ENCODE peak calls at places on chromosomes 12 and 14, in four cellular contexts. S is left ventricle myocardium inferior; D is mesendoderm; I is CD8-positive, alpha-beta memory T cell. N is an unnamed sample.
A peak's percentile ranks its signal among the peaks of the same experiment; 100 is the strongest.

GRCh38 chr14:68984686-68985085 is 5.6 kb upstream of the ACTN1 start:
- DNase-seq in S (no peak), I (no peak), D (no peak), N (no peak)

GRCh38 chr14:95425369-95426115 is 90.9 kb downstream of the SYNE3 start:
- DNase-seq in S (no peak), I (no peak), D (no peak), N (no peak)

GRCh38 chr12:14601692-14602091 is 34.0 kb upstream of the PLBD1 start:
- DNase-seq in S (no peak), D (no peak), I (no peak), N (no peak)

GRCh38 chr14:99129998-99130397 is 142.0 kb downstream of the BCL11B start:
- DNase-seq in S (no peak), D (no peak), I (no peak), N (no peak)

GRCh38 chr12:99745895-99746294 is 98.3 kb downstream of the GARIN6 start:
- DNase-seq in S (no peak), I (no peak), D (no peak), N (no peak)

GRCh38 chr12:93025145-93026103 is 96.3 kb upstream of the EEA1 start:
- DNase-seq in D (peak; percentile 73), S (no peak), I (no peak), N (no peak)

GRCh38 chr12:123958462-123958861 is 14.2 kb downstream of the CCDC92 start:
- DNase-seq in I (no peak), S (peak; percentile 44), D (no peak), N (no peak)

GRCh38 chr14:100677925-100678765 is 48.5 kb upstream of the DLK1 start:
- DNase-seq in D (no peak), S (peak; percentile 85), I (no peak), N (no peak)

GRCh38 chr14:75050852-75051555 is at the start of gene MLH3:
- DNase-seq in S (peak; percentile 86), D (peak; percentile 95), I (peak; percentile 77), N (peak; percentile 79)

GRCh38 chr14:93061380-93062012 is 54.2 kb downstream of the ITPK1 start:
- DNase-seq in D (no peak), S (no peak), I (no peak), N (no peak)

GRCh38 chr12:115166698-115167315 is 482.8 kb upstream of the TBX3 start:
- DNase-seq in S (no peak), D (peak; percentile 76), I (no peak), N (no peak)

GRCh38 chr14:33996450-33996849 is 45.6 kb upstream of the EGLN3 start:
- DNase-seq in I (no peak), D (no peak), S (no peak), N (no peak)

GRCh38 chr12:108638141-108638823 is 4.6 kb upstream of the SELPLG start:
- DNase-seq in I (no peak), S (no peak), D (no peak), N (no peak)

GRCh38 chr14:68854421-68854820 is 61.6 kb upstream of the ZFP36L1 start:
- DNase-seq in D (no peak), I (no peak), S (no peak), N (peak; percentile 31)

GRCh38 chr12:19139795-19140194 is 10.3 kb downstream of the PLEKHA5 start:
- DNase-seq in I (no peak), D (peak; percentile 31), S (no peak), N (no peak)

GRCh38 chr12:11991604-11992003 is 79.1 kb upstream of the BCL2L14 start:
- DNase-seq in S (no peak), I (no peak), D (peak; percentile 59), N (no peak)

GRCh38 chr14:57835751-57836150 is 30.1 kb downstream of the SLC35F4 start:
- DNase-seq in D (peak; percentile 8), S (no peak), I (no peak), N (no peak)

GRCh38 chr12:29783773-29784666 is at the start of gene TMTC1:
- DNase-seq in S (peak; percentile 90), D (peak; percentile 70), I (no peak), N (no peak)

GRCh38 chr14:101969480-101969879 is 5.1 kb downstream of the DYNC1H1 start:
- DNase-seq in S (no peak), I (no peak), D (no peak), N (no peak)

GRCh38 chr14:58876613-58877012 is 238.9 kb downstream of the DACT1 start:
- DNase-seq in I (no peak), S (no peak), D (no peak), N (no peak)

GRCh38 chr14:89320381-89321000 is 96.5 kb downstream of the FOXN3 start:
- DNase-seq in S (no peak), I (no peak), D (peak; percentile 85), N (no peak)

GRCh38 chr14:74973003-74973614 is 17.7 kb upstream of the PGF start:
- DNase-seq in I (no peak), S (peak; percentile 78), D (no peak), N (peak; percentile 57)

GRCh38 chr14:64266206-64266605 is 28.0 kb downstream of the ESR2 start:
- DNase-seq in I (no peak), D (no peak), S (no peak), N (no peak)

GRCh38 chr14:64572721-64573508 is 23.2 kb downstream of the PPP1R36 start:
- DNase-seq in S (no peak), I (no peak), D (peak; percentile 17), N (no peak)

GRCh38 chr12:57449375-57449774 is 5.7 kb upstream of the INHBE start:
- DNase-seq in D (no peak), S (no peak), I (no peak), N (no peak)

GRCh38 chr12:48163150-48163747 is 5.9 kb upstream of the ASB8 start:
- DNase-seq in D (no peak), I (no peak), S (no peak), N (no peak)

GRCh38 chr12:94263011-94263786 is 114.8 kb downstream of the PLXNC1 start:
- DNase-seq in I (peak; percentile 28), D (no peak), S (no peak), N (peak; percentile 59)

GRCh38 chr14:65382586-65382985 is 29.9 kb upstream of the FUT8 start:
- DNase-seq in S (no peak), D (no peak), I (no peak), N (no peak)